ENCODE peak calls at places on chromosomes 5 and 9, in five cellular contexts. P is H1, G is H9, Z is IMR-90, W is trophoblast cell. T is an unnamed sample.

GRCh38 chr5:54942064-54942778 is 43.2 kb downstream of the ESM1 start:
- DNase-seq in P (no peak), W (no peak), G (no peak), Z (no peak), T (no peak)

GRCh38 chr5:125891326-125891725 is 531.9 kb upstream of the GRAMD2B start:
- DNase-seq in W (no peak), Z (no peak), G (no peak), P (no peak), T (no peak)

GRCh38 chr5:14561741-14562140 is 19.9 kb upstream of the OTULINL start:
- DNase-seq in G (no peak), Z (no peak), W (no peak), P (no peak), T (no peak)

GRCh38 chr5:173669483-173669882 is 53.0 kb upstream of the BOD1 start:
- DNase-seq in W (no peak), Z (no peak), G (no peak), P (no peak), T (no peak)

GRCh38 chr9:78280982-78281668 is 15.8 kb upstream of the PSAT1 start:
- DNase-seq in W (no peak), Z (peak), G (no peak), P (no peak), T (no peak)

GRCh38 chr9:86349271-86349670 is 4.9 kb downstream of the TUT7 start:
- DNase-seq in Z (peak), P (no peak), W (no peak), G (no peak), T (no peak)

GRCh38 chr9:133850161-133850560 is 112.0 kb upstream of the SARDH start:
- DNase-seq in P (no peak), G (no peak), Z (no peak), W (no peak), T (no peak)

GRCh38 chr5:45826055-45826454 is 129.9 kb upstream of the HCN1 start:
- DNase-seq in W (no peak), Z (no peak), P (no peak), G (no peak), T (no peak)

GRCh38 chr5:78361226-78361993 is 993 bp downstream of the SCAMP1 start:
- DNase-seq in G (no peak), W (peak), Z (peak), P (no peak), T (no peak)

GRCh38 chr5:165497707-165498106 is 1992.3 kb downstream of the MAT2B start:
- DNase-seq in P (no peak), G (peak), W (no peak), Z (peak), T (no peak)

GRCh38 chr5:150638488-150639316 is 1.8 kb upstream of the SYNPO start:
- DNase-seq in G (no peak), Z (no peak), P (no peak), W (no peak), T (no peak)

GRCh38 chr5:82440041-82440440 is 161.9 kb upstream of the RPS23 start:
- DNase-seq in G (no peak), P (no peak), Z (peak), W (no peak), T (no peak)

GRCh38 chr9:112970939-112971338 is 41.1 kb downstream of the ZNF883 start:
- DNase-seq in W (no peak), G (no peak), P (no peak), Z (no peak), T (no peak)

GRCh38 chr5:34534237-34535108 is 121.7 kb upstream of the RAI14 start:
- DNase-seq in W (no peak), G (no peak), Z (peak), P (no peak), T (no peak)

GRCh38 chr9:71796368-71796767 is 28.1 kb upstream of the CEMIP2 start:
- DNase-seq in G (no peak), Z (no peak), W (no peak), P (no peak), T (no peak)

GRCh38 chr5:32331217-32331926 is 18.6 kb upstream of the MTMR12 start:
- DNase-seq in Z (no peak), G (no peak), W (no peak), P (no peak), T (no peak)

GRCh38 chr9:134158753-134159392 is 5.5 kb downstream of the RNU6ATAC start:
- DNase-seq in W (no peak), P (no peak), Z (no peak), G (no peak), T (no peak)

GRCh38 chr5:134236820-134237219 is 10.9 kb upstream of the PPP2CA start:
- DNase-seq in G (no peak), P (no peak), W (no peak), Z (no peak), T (no peak)

GRCh38 chr9:99030082-99030481 is 74.8 kb upstream of the TGFBR1 start:
- DNase-seq in P (no peak), W (peak), G (no peak), Z (peak), T (no peak)

GRCh38 chr9:97983524-97984187 is 515 bp downstream of the ANP32B start:
- DNase-seq in Z (peak), W (peak), G (peak), P (peak), T (no peak)

GRCh38 chr5:129853588-129853987 is 50.7 kb upstream of the CHSY3 start:
- DNase-seq in W (no peak), Z (no peak), P (no peak), G (no peak), T (no peak)

GRCh38 chr5:133249593-133249992 is 197.8 kb downstream of the HSPA4 start:
- DNase-seq in P (no peak), G (no peak), W (no peak), Z (no peak), T (no peak)

GRCh38 chr9:28032178-28032532 is 458.9 kb upstream of the C9orf72 start:
- DNase-seq in Z (no peak), W (no peak), P (no peak), G (no peak), T (no peak)

GRCh38 chr5:54469655-54470054 is 14.2 kb downstream of the HSPB3 start:
- DNase-seq in P (no peak), Z (peak), G (no peak), W (no peak), T (no peak)

GRCh38 chr5:14036514-14036913 is 92.0 kb upstream of the DNAH5 start:
- DNase-seq in Z (peak), W (no peak), G (peak), P (no peak), T (no peak)

GRCh38 chr9:19122490-19123042 is 4.7 kb downstream of the PLIN2 start:
- DNase-seq in Z (no peak), P (no peak), W (no peak), G (no peak), T (no peak)

GRCh38 chr5:57650360-57651069 is 167.9 kb upstream of the ACTBL2 start:
- DNase-seq in G (peak), P (peak), Z (peak), W (peak), T (no peak)

GRCh38 chr9:318646-319045 is 104.0 kb downstream of the DOCK8 start:
- DNase-seq in G (no peak), P (no peak), W (peak), Z (no peak), T (no peak)

GRCh38 chr9:2466703-2467102 is 154.9 kb upstream of the VLDLR start:
- DNase-seq in G (no peak), W (peak), P (no peak), Z (no peak), T (no peak)

GRCh38 chr5:96321371-96321770 is 111.7 kb downstream of the PCSK1 start:
- DNase-seq in W (peak), G (no peak), Z (peak), P (no peak), T (no peak)

GRCh38 chr9:136997830-136998234 is 1.5 kb upstream of the CLIC3 start:
- DNase-seq in W (no peak), Z (no peak), P (no peak), G (no peak), T (no peak)

GRCh38 chr9:78620764-78621163 is 323.8 kb downstream of the PSAT1 start:
- DNase-seq in G (no peak), P (no peak), Z (peak), W (no peak), T (no peak)

GRCh38 chr5:75610201-75610600 is 1.1 kb upstream of the ANKDD1B start:
- DNase-seq in G (peak), W (no peak), Z (no peak), P (no peak), T (no peak)

GRCh38 chr5:168217497-168217896 is 73.9 kb upstream of the WWC1 start:
- DNase-seq in W (no peak), Z (no peak), P (no peak), G (no peak), T (no peak)

GRCh38 chr9:129693741-129694140 is 28.3 kb downstream of the PRRX2 start:
- DNase-seq in G (no peak), W (no peak), P (no peak), Z (no peak), T (no peak)

GRCh38 chr5:111197523-111197922 is 26.7 kb upstream of the CAMK4 start:
- DNase-seq in P (no peak), Z (no peak), W (no peak), G (no peak), T (no peak)

GRCh38 chr9:135588886-135589595 is 27.5 kb downstream of the PAEP start:
- DNase-seq in G (peak), Z (no peak), W (no peak), P (peak), T (no peak)

GRCh38 chr9:33155393-33155792 is 11.7 kb downstream of the B4GALT1 start:
- DNase-seq in Z (no peak), G (no peak), W (no peak), P (no peak), T (no peak)

GRCh38 chr5:35815089-35815936 is 41.4 kb upstream of the IL7R start:
- DNase-seq in P (no peak), G (peak), Z (no peak), W (no peak), T (no peak)

GRCh38 chr5:72146056-72146455 is 38.8 kb downstream of the MAP1B start:
- DNase-seq in G (no peak), W (no peak), P (no peak), Z (no peak), T (no peak)

GRCh38 chr5:72144762-72145161 is 37.5 kb downstream of the MAP1B start:
- DNase-seq in Z (no peak), P (no peak), W (no peak), G (no peak), T (no peak)

GRCh38 chr5:72141440-72142271 is 34.4 kb downstream of the MAP1B start:
- DNase-seq in P (no peak), W (no peak), G (no peak), Z (peak), T (no peak)

GRCh38 chr5:72147601-72148000 is 40.3 kb downstream of the MAP1B start:
- DNase-seq in P (no peak), W (no peak), G (no peak), Z (no peak), T (no peak)

GRCh38 chr5:72145351-72145750 is 38.1 kb downstream of the MAP1B start:
- DNase-seq in Z (no peak), W (no peak), P (no peak), G (no peak), T (no peak)
- H2BK120ac ChIP-seq in Z (no peak), W (no peak), P (no peak), G (no peak), T (no peak)

GRCh38 chr9:11457809-11458785 is 845.3 kb upstream of the PTPRD start:
- DNase-seq in W (no peak), G (peak), Z (no peak), P (no peak), T (peak)
- H3K27ac ChIP-seq in W (no peak), G (no peak), Z (no peak), P (no peak), T (no peak)

DNA sequence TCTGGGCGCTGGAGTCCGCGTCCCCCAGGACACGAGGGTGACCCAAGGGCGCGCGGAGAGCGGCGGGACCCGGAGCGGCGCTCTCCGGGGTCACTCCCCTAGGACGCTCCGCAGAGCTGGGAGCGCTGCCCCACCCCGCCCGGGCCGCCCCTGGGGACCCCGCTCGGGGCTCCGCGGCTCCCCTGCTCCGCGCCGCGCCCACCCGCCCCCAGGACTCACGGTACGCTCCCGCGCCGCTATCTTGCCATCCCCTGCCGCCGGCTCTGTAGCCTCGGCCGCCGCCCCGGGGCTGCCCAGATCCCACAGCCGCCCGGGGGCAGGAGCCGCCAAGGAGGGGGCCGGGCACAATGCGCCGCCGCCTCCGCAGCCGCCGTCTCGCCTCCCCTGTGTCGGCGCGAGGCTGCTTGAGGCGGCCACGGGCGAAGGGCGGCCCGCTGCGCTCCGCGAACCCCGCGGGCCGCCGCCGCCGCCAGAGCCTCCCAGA is 289 bp downstream of the LIFR start:
- DNase-seq in W (peak), Z (no peak), P (peak), G (no peak), T (no peak)
- H4K91ac ChIP-seq in W (peak), Z (peak), P (no peak), G (no peak), T (no peak)

DNA sequence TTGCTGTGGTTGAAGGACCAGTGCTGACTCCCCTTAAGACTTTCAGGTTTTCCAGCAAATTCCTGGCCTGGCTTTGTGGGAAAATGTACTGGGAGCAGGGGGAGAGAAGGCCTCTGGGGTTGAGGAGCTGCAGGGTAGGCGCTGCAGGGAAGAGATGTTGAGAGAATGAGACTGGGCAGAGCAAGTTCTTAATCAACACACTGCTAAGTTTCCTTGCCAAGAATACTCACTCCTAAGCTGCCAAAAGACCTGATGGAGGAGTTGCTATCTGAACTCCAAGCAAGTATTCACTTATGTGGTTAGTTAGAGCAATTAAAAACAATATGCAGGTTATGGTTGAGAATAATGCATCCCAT is 160.1 kb upstream of the SEMA6A start:
- DNase-seq in W (no peak), G (no peak), P (no peak), Z (no peak), T (no peak)
- H2BK120ac ChIP-seq in W (peak), G (no peak), P (peak), Z (no peak), T (no peak)

GRCh38 chr9:69192214-69192613 is 18.1 kb downstream of the TJP2 start:
- DNase-seq in P (no peak), G (no peak), W (no peak), Z (no peak), T (no peak)
- H3K27ac ChIP-seq in P (no peak), G (no peak), W (no peak), Z (no peak), T (no peak)

DNA sequence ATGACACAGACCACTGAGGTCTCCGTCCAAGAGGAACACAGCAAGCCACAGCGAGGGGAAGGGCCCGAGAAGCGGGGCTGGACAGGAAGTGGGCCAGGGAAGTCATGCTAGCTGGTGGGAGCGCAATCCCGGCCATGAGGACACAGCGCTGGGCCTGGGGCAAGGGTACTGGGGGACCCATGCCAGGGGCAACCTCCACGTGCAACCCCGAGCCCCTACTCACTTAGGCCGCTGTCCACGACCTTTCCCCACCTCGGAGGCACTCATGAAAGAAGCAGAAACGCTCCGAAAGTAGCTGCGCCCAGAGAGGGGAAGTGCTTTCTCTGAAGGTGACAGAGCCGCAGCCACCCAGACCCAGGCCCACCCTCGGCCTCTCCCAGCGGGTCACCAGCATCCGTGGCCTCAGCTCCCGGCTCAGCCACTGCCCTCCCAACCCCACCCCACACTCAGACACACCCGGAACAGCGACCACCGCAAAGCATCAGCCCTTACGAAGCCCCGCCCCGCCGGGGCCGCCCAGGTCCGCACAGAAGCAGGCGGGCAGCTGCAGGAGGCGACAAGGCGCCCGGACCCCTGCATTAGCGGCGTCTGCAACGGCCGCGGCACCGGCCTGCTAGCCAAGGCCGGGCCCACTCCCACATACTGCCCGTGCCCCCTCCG is 782 bp downstream of the BICD2 start:
- DNase-seq in Z (no peak), G (peak), W (no peak), P (peak), T (peak)
- H4K91ac ChIP-seq in Z (peak), G (no peak), W (peak), P (no peak), T (no peak)

T was measured in neuronal stem cell.